ENCODE peak calls at places on chromosomes 3 and 15, in six cellular contexts. E is astrocyte, J is Panc1, A is PC-3, H is Peyer's patch, I is neural progenitor cell. U is an unnamed sample. For H3K4me1, the result is how much of the 10 kb centered on the place peaks cover.

GRCh38 chr15:78322243-78322642 is 17.9 kb upstream of the CRABP1 start:
- DNase-seq in E (peak), J (no peak), A (peak), H (no peak), I (no peak), U (no peak)

GRCh38 chr3:117735481-117736101 is 1026.0 kb downstream of the TUSC7 start:
- DNase-seq in E (peak), J (no peak), A (peak), H (no peak), I (no peak), U (no peak)

GRCh38 chr3:107882261-107882660 is 208.6 kb downstream of the CD47 start:
- DNase-seq in E (no peak), J (no peak), A (no peak), H (no peak), I (no peak), U (no peak)

GRCh38 chr3:120218981-120219380 is 66.0 kb downstream of the GPR156 start:
- DNase-seq in E (no peak), J (no peak), A (peak), H (no peak), I (no peak), U (no peak)

GRCh38 chr3:159884661-159885402 is 103.8 kb upstream of the IL12A start:
- DNase-seq in E (no peak), J (peak), A (peak), H (no peak), I (peak), U (peak)

GRCh38 chr3:158205324-158205723 is 95.4 kb downstream of the RSRC1 start:
- DNase-seq in E (no peak), J (no peak), A (no peak), H (no peak), I (no peak), U (no peak)

GRCh38 chr3:111339017-111339416 is 203.0 kb upstream of the CD96 start:
- DNase-seq in E (no peak), J (no peak), A (no peak), H (no peak), I (no peak), U (no peak)

GRCh38 chr3:14458434-14459280 is 56.3 kb downstream of the SLC6A6 start:
- DNase-seq in E (no peak), J (no peak), A (no peak), H (no peak), I (no peak), U (no peak)

GRCh38 chr15:45521596-45522167 is 873 bp downstream of the SLC30A4 start:
- DNase-seq in E (peak), J (no peak), A (no peak), H (no peak), I (no peak), U (no peak)

GRCh38 chr3:123076496-123077418 is 9.9 kb downstream of the PDIA5 start:
- DNase-seq in E (no peak), J (no peak), A (no peak), H (no peak), I (no peak), U (no peak)

GRCh38 chr3:194485876-194486539 is 794 bp downstream of the ATP13A3 start:
- DNase-seq in E (no peak), J (no peak), A (peak), H (peak), I (peak), U (peak)

GRCh38 chr3:70889162-70890045 is 577.0 kb upstream of the MDFIC2 start:
- DNase-seq in E (no peak), J (no peak), A (no peak), H (no peak), I (no peak), U (no peak)

GRCh38 chr3:32870373-32871091 is 52.7 kb downstream of the TRIM71 start:
- DNase-seq in E (no peak), J (no peak), A (no peak), H (no peak), I (no peak), U (no peak)

GRCh38 chr3:15284121-15284889 is 48.1 kb downstream of the SH3BP5 start:
- DNase-seq in E (peak), J (no peak), A (peak), H (no peak), I (no peak), U (no peak)

GRCh38 chr3:100893590-100893989 is 99.6 kb downstream of the ABI3BP start:
- DNase-seq in E (no peak), J (no peak), A (peak), H (no peak), I (peak), U (peak)

GRCh38 chr15:44092221-44092620 is 102.8 kb downstream of the FRMD5 start:
- DNase-seq in E (peak), J (no peak), A (peak), H (no peak), I (no peak), U (no peak)

GRCh38 chr15:55267401-55268053 is 22.1 kb downstream of the RAB27A start:
- DNase-seq in E (peak), J (no peak), A (no peak), H (peak), I (no peak), U (peak)

GRCh38 chr3:69869643-69870042 is 129.9 kb upstream of the SAMMSON start:
- DNase-seq in E (peak), J (no peak), A (no peak), H (no peak), I (no peak), U (no peak)
- H3K4me1 ChIP-seq in E (under half), J (under half), A (under half), H (under half), I (under half), U (under half)

DNA sequence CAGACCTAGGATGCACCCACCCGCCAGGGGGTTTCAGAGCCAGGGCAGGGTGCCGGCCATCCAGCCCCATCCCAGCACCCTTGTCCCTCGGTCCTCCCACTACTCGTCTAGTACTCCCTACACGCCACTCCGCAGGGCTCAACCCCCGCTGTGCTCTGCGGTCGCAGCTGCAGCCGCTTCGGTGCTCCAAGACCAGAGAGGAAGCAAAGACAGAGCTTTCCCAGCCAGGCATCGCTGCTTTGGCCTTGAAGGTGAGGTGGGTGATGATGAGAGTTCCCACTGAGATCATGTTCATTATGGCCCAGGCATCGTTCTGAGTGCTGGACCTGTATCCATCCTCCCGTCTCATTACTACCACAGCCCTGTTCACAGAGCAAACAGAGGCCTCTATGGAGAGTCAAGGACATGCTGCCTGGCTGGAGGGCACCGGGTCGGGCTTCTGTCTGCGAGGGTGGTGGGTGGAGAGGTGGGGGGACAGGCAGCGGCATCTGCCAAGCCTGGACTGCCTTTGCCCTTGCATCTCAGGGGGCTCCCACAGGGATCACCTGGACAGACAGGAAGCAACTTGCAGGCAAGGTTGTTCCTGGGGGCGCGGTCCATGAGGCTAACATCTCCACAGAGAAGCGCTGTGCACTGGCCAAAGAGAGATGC is 66.9 kb downstream of the KLF13 start:
- DNase-seq in E (no peak), J (no peak), A (no peak), H (peak), I (no peak), U (peak)
- H3K4me3 ChIP-seq in E (no peak), J (no peak), A (no peak), H (peak), I (peak), U (no peak)

GRCh38 chr3:150096700-150097587 is 126.2 kb upstream of the PFN2 start:
- DNase-seq in E (no peak), J (no peak), A (no peak), H (no peak), I (peak), U (no peak)

GRCh38 chr3:150097588-150097890 is 126.8 kb upstream of the PFN2 start:
- DNase-seq in E (peak), J (no peak), A (peak), H (no peak), I (no peak), U (no peak)

GRCh38 chr3:150094150-150094932 is 123.6 kb upstream of the PFN2 start:
- DNase-seq in E (no peak), J (no peak), A (peak), H (no peak), I (no peak), U (no peak)

GRCh38 chr3:150101016-150101415 is 130.3 kb upstream of the PFN2 start:
- DNase-seq in E (no peak), J (no peak), A (no peak), H (no peak), I (no peak), U (no peak)

DNA sequence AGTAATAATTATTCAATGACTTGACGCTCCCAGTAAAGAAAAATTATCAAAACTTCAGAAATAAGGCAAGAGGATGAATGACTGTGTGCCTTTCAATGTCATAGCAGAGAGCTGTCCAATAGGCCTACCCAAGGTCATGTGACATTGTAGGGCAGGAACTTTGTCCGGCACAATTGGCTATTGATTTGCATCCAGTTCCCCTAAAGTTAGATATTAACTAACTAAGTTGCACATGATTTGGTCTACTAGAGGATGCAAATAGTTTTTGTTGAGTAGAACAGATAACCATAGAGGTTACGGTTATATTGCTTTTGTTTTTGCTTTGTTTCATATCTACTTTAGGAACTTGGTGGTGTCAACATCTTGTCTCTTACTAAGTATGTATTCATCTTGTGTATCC is 127.9 kb upstream of the PFN2 start:
- DNase-seq in E (no peak), J (no peak), A (no peak), H (no peak), I (no peak), U (no peak)
- H3K4me1 ChIP-seq in E (under half), J (under half), A (under half), H (under half), I (under half), U (under half)

DNA sequence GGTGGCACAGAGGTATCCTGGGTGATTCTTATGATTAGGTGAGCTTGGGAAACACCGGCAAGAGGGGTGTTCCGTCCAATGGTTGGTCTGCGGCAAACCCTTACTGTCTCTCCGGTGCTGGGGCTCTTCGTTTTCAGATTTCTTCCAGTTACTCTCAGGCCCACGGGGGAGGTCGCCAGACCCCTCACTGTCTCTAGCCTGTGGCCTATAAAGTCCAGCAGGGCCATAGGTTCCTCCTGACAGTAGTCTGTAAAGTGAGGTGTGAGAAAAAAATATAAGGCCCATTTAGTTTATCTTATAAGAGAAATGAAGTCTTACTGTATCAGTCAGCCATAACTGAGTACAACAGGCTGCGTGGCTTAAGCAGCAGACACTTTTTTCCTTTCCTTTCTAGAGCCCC is 1.4 kb downstream of the ESYT3 start:
- DNase-seq in E (no peak), J (no peak), A (no peak), H (no peak), I (no peak), U (no peak)
- H3K4me3 ChIP-seq in E (no peak), J (no peak), A (no peak), H (no peak), I (peak), U (no peak)

DNA sequence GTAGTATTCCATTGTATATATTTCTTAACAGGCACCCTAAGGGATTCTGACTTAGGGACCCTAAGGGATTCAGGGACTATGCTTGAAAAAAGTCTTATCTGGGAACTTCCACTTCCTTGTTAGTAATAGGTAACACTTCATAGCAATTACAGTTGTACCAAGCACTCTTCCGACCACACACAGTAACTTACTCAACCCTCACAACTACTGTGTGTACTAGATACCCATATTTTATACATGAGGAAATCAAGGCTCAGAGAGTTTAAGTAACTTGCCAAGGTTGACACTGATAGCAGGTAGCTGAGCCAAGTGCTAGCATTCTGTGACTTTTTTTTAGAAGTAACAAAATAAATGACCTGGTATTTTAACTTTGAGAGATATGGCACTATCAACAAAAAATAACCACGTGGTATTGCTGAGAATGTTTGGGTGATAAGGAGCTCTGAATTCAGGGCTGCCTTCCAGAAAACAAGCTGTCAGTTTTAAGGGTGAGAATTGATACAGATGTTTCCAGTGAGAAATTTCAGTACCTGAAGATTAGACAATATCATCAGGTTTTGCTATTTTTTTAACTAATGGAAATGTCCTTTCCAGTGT is 210.3 kb upstream of the SUCLG2 start:
- DNase-seq in E (no peak), J (no peak), A (no peak), H (no peak), I (no peak), U (no peak)
- H3K4me1 ChIP-seq in E (under half), J (under half), A (under half), H (under half), I (under half), U (under half)

DNA sequence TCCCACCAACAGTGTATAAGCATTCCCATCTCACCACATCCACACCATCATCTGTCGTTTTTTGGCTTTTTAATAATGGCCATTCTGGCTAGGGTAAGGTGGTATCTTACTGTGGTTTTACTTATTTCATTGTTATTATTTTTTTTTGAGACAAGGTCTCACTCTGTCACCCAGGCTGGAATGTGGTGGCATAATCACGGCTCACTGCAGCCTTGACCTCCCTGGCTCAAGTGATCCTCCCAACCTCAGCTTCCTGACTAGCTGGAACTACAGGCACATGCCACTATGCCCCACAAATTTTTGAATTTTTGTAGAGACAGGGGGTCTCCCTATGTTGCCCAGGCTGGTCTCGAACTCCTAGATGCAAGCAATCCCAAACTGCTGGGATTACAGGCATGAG is 11.0 kb upstream of the CSRNP1 start:
- DNase-seq in E (no peak), J (no peak), A (no peak), H (no peak), I (no peak), U (no peak)
- H3K4me3 ChIP-seq in E (no peak), J (no peak), A (no peak), H (no peak), I (no peak), U (no peak)

GRCh38 chr3:30639937-30640336 is 33.5 kb downstream of the TGFBR2 start:
- DNase-seq in E (no peak), J (no peak), A (no peak), H (no peak), I (no peak), U (no peak)

GRCh38 chr3:30640856-30641255 is 34.5 kb downstream of the TGFBR2 start:
- DNase-seq in E (no peak), J (no peak), A (no peak), H (no peak), I (no peak), U (no peak)

GRCh38 chr3:30637310-30638227 is 31.2 kb downstream of the TGFBR2 start:
- DNase-seq in E (no peak), J (no peak), A (no peak), H (no peak), I (no peak), U (no peak)

GRCh38 chr3:30641612-30642251 is 35.3 kb downstream of the TGFBR2 start:
- DNase-seq in E (no peak), J (no peak), A (no peak), H (no peak), I (no peak), U (no peak)

GRCh38 chr3:30638685-30639412 is 32.4 kb downstream of the TGFBR2 start:
- DNase-seq in E (no peak), J (no peak), A (no peak), H (no peak), I (no peak), U (no peak)
- H3K4me1 ChIP-seq in E (under half), J (under half), A (under half), H (under half), I (under half), U (under half)

GRCh38 chr3:183099838-183100204 is 525 bp upstream of the MCCC1 start:
- DNase-seq in E (no peak), J (no peak), A (no peak), H (no peak), I (no peak), U (no peak)
- H3K4me3 ChIP-seq in E (peak), J (peak), A (peak), H (peak), I (peak), U (peak)

GRCh38 chr15:68228143-68228970 is 1.2 kb downstream of the CLN6 start:
- DNase-seq in E (no peak), J (no peak), A (peak), H (no peak), I (no peak), U (no peak)
- H3K4me1 ChIP-seq in E (under half), J (under half), A (under half), H (under half), I (under half), U (under half)

GRCh38 chr15:70084461-70084860 is 13.3 kb downstream of the TLE3 start:
- DNase-seq in E (no peak), J (no peak), A (no peak), H (no peak), I (no peak), U (no peak)
- H3K4me3 ChIP-seq in E (no peak), J (no peak), A (no peak), H (no peak), I (no peak), U (no peak)